ENCODE peak calls at places on chromosomes 11 and 22, in eight cellular contexts. E is GM12865; K is stimulated activated CD4-positive, alpha-beta T cell treated with anti-CD3 and anti-CD28 coated beads, Interleukin-1b, Interleukin-23, amount 100 ng/mL, for 1 hour; R is mucosa of descending colon; P is kidney; U is stimulated activated CD8-positive, alpha-beta memory T cell treated with anti-CD3 and anti-CD28 coated beads, Interleukin-4, amount 100 ng/mL, for 1 hour; H is tibial artery; Y is left ventricle myocardium inferior. X is an unnamed sample.

GRCh38 chr11:123235117-123235686 is 40.2 kb upstream of the CLMP start:
- DNase-seq in E (peak; percentile 41), K (no peak), R (peak; percentile 46), P (peak; percentile 82), U (peak; percentile 17), H (peak; percentile 36), Y (peak; percentile 48), X (no peak)

GRCh38 chr11:73306977-73307322 is 1.1 kb upstream of the ARHGEF17 start:
- DNase-seq in E (no peak), K (no peak), R (no peak), P (no peak), U (no peak), H (no peak), Y (no peak), X (no peak)

GRCh38 chr11:67300256-67300755 is 3.0 kb upstream of the SSH3 start:
- DNase-seq in E (no peak), K (no peak), R (no peak), P (peak; percentile 53), U (no peak), H (peak; percentile 12), Y (no peak), X (no peak)

GRCh38 chr11:46277623-46278386 is at the start of gene CREB3L1:
- DNase-seq in E (no peak), K (no peak), R (peak; percentile 89), P (peak; percentile 73), U (no peak), H (no peak), Y (peak; percentile 60), X (no peak)

GRCh38 chr11:870127-870413 is 27.4 kb downstream of the TSPAN4 start:
- DNase-seq in E (no peak), K (no peak), R (no peak), P (no peak), U (no peak), H (no peak), Y (no peak), X (no peak)

GRCh38 chr11:10181811-10182210 is 112.2 kb downstream of the SBF2 start:
- DNase-seq in E (peak; percentile 16), K (no peak), R (no peak), P (no peak), U (no peak), H (no peak), Y (no peak), X (peak; percentile 21)

GRCh38 chr11:70537576-70538571 is 139.5 kb downstream of the CTTN start:
- DNase-seq in E (no peak), K (no peak), R (no peak), P (peak; percentile 57), U (no peak), H (no peak), Y (no peak), X (no peak)

GRCh38 chr22:37138879-37139561 is 10.7 kb downstream of the IL2RB start:
- DNase-seq in E (no peak), K (no peak), R (no peak), P (no peak), U (no peak), H (no peak), Y (no peak), X (no peak)

GRCh38 chr22:35477911-35478582 is 62.6 kb upstream of the RASD2 start:
- DNase-seq in E (no peak), K (no peak), R (peak; percentile 89), P (peak; percentile 93), U (no peak), H (peak; percentile 48), Y (peak; percentile 42), X (peak; percentile 90)

GRCh38 chr11:72642815-72643511 is 31.3 kb downstream of the PDE2A start:
- DNase-seq in E (peak; percentile 60), K (peak; percentile 23), R (peak; percentile 59), P (peak; percentile 82), U (peak; percentile 21), H (peak; percentile 39), Y (peak; percentile 64), X (no peak)

GRCh38 chr11:120527111-120527748 is 15.7 kb downstream of the GRIK4 start:
- DNase-seq in E (no peak), K (no peak), R (no peak), P (peak; percentile 83), U (no peak), H (no peak), Y (peak; percentile 36), X (no peak)

GRCh38 chr11:22730319-22730718 is 63.9 kb downstream of the GAS2 start:
- DNase-seq in E (peak; percentile 35), K (no peak), R (peak; percentile 42), P (no peak), U (no peak), H (no peak), Y (no peak), X (no peak)

GRCh38 chr11:118052581-118053206 is 24.2 kb upstream of the TMPRSS4 start:
- DNase-seq in E (no peak), K (no peak), R (no peak), P (no peak), U (no peak), H (no peak), Y (no peak), X (no peak)

GRCh38 chr22:31446208-31446607 is 43.4 kb downstream of the EIF4ENIF1 start:
- DNase-seq in E (peak; percentile 55), K (no peak), R (no peak), P (no peak), U (no peak), H (no peak), Y (no peak), X (no peak)

GRCh38 chr11:22634897-22635629 is 9.4 kb upstream of the FANCF start:
- DNase-seq in E (no peak), K (no peak), R (peak; percentile 33), P (no peak), U (no peak), H (no peak), Y (no peak), X (peak; percentile 15)

GRCh38 chr11:28350216-28350615 is 242.0 kb downstream of the METTL15 start:
- DNase-seq in E (no peak), K (no peak), R (no peak), P (no peak), U (no peak), H (no peak), Y (no peak), X (no peak)

GRCh38 chr11:3165152-3165705 is at the start of gene OSBPL5:
- DNase-seq in E (no peak), K (no peak), R (peak; percentile 80), P (peak; percentile 93), U (no peak), H (peak; percentile 79), Y (peak; percentile 87), X (no peak)

X was measured in HFF-Myc.